ENCODE peak calls at places on chromosomes 4 and X, in seven cellular contexts. W, L, X, Q, F, R and G are unnamed samples. For H3K4me1, the result is how much of the 10 kb centered on the place peaks cover.

GRCh38 chrX:44872319-44872816 is 620 bp upstream of the KDM6A start:
- DNase-seq in W (peak), L (peak), X (no peak), Q (peak), F (no peak), R (no peak), G (peak)

GRCh38 chrX:7996414-7996813 is 69.2 kb upstream of the PNPLA4 start:
- DNase-seq in W (no peak), L (peak), X (no peak), Q (peak), F (peak), R (peak), G (peak)

GRCh38 chr4:73309211-73309610 is 50.6 kb upstream of the ANKRD17 start:
- DNase-seq in W (no peak), L (peak), X (no peak), Q (peak), F (peak), R (no peak), G (no peak)

GRCh38 chr4:188121530-188121929 is 12.1 kb upstream of the TRIML2 start:
- DNase-seq in W (no peak), L (no peak), X (no peak), Q (no peak), F (no peak), R (no peak), G (no peak)

GRCh38 chr4:131091896-131092295 is 1995.9 kb downstream of the C4orf33 start:
- DNase-seq in W (no peak), L (peak), X (peak), Q (peak), F (peak), R (peak), G (no peak)

GRCh38 chr4:176306837-176307590 is 12.8 kb upstream of the SPCS3 start:
- DNase-seq in W (no peak), L (no peak), X (no peak), Q (no peak), F (no peak), R (no peak), G (no peak)

GRCh38 chr4:120921456-120922389 is 803 bp downstream of the PRDM5 start:
- DNase-seq in W (peak), L (peak), X (no peak), Q (peak), F (peak), R (peak), G (peak)

GRCh38 chr4:14816592-14817273 is 185.5 kb upstream of the CPEB2 start:
- DNase-seq in W (no peak), L (no peak), X (no peak), Q (no peak), F (no peak), R (no peak), G (no peak)

GRCh38 chr4:106201373-106201772 is 114.6 kb downstream of the TBCK start:
- DNase-seq in W (no peak), L (peak), X (no peak), Q (peak), F (peak), R (peak), G (no peak)

GRCh38 chr4:166075599-166075998 is 202.6 kb downstream of the TLL1 start:
- DNase-seq in W (no peak), L (no peak), X (no peak), Q (peak), F (no peak), R (no peak), G (no peak)

GRCh38 chr4:165288226-165288625 is 39.2 kb upstream of the MSMO1 start:
- DNase-seq in W (no peak), L (no peak), X (no peak), Q (no peak), F (no peak), R (no peak), G (no peak)

GRCh38 chr4:8297691-8298485 is 28.3 kb downstream of the HTRA3 start:
- DNase-seq in W (peak), L (no peak), X (no peak), Q (no peak), F (no peak), R (no peak), G (no peak)

GRCh38 chrX:42021058-42021457 is 97.7 kb upstream of the CASK start:
- DNase-seq in W (no peak), L (no peak), X (no peak), Q (no peak), F (no peak), R (no peak), G (no peak)

GRCh38 chr4:177315767-177316490 is 6.3 kb downstream of the NEIL3 start:
- DNase-seq in W (no peak), L (peak), X (no peak), Q (no peak), F (peak), R (no peak), G (no peak)
- H3K4me3 ChIP-seq in W (no peak), L (peak), X (no peak), Q (no peak), F (peak), R (no peak), G (no peak)

DNA sequence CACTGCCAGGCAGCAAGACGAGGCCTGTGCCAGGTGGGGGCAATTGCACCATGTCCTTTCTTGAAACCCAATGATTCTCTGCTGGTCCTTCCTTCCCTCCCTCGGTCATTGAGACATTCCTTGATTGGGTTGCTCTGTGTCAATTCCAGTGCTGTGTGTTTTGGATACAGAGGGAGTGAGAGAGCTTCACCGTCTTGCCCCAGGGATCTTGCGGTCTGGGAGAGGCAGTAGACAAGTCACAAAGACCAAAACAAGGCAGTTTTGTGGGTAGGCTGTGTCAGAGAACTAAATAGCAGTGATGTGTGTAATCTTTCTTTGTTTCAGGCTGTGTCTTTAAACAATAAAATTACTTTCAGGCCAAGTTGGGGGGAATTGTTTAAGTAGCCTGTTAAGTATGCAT is 38.8 kb upstream of the TADA2B start:
- DNase-seq in W (no peak), L (peak), X (no peak), Q (no peak), F (no peak), R (no peak), G (no peak)
- H3K9ac ChIP-seq in W (no peak), L (no peak), X (no peak), Q (no peak), F (no peak), R (no peak), G (no peak)

DNA sequence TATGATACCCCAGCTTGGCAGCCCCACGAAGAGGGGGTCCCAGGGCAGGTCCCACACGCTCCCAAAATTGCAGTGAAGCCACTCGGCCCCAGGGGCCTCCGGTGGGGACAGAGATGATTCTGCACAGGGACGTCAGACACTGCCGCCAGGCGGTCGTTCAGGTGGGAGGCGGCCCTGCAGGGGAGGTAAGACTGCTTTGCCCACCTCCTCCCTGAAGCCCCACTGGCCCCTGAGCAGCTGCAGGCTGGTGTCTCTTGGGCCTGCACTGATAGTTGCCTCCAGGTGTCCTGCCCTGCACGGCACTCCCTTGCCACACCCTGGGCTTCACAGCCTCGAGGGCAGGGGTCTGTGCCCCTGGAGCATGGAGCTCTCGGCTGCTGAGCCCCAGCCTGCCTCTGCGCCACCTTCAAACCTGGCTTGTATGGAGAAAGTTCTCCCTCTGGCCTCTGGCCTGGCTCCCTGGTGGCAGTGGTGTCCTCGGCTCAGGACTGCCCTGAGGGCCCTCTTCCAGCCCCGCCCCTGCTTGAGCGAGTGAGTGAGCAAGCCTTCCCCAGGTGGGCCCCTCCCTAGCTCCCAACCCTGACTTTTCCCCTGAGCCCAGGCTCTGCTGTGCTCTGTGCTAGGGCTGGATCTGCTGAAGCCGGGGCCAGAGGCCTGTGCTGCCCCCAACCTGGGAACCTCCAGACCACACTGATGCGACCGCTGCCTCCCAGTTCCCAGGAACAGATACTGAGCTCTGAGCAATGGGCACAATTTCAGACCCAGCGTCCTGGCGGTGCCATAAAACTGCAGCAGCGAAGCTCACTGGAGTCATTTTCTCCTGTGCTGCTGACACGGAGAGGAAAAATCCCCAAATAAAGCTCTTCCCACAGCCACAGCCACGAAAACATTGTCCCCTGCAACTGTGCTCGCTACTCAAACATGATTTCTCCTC is 16.1 kb downstream of the ADRA2C start:
- DNase-seq in W (no peak), L (no peak), X (no peak), Q (no peak), F (no peak), R (no peak), G (no peak)
- H3K4me1 ChIP-seq in W (under half), L (under half), X (half or more), Q (under half), F (under half), R (under half), G (under half)

GRCh38 chr4:91092398-91092955 is 965.3 kb downstream of the CCSER1 start:
- DNase-seq in W (no peak), L (no peak), X (no peak), Q (peak), F (no peak), R (no peak), G (no peak)

GRCh38 chr4:91086008-91086407 is 958.8 kb downstream of the CCSER1 start:
- DNase-seq in W (no peak), L (no peak), X (no peak), Q (no peak), F (no peak), R (no peak), G (no peak)

GRCh38 chr4:91087743-91088142 is 960.5 kb downstream of the CCSER1 start:
- DNase-seq in W (no peak), L (no peak), X (no peak), Q (no peak), F (no peak), R (no peak), G (no peak)

DNA sequence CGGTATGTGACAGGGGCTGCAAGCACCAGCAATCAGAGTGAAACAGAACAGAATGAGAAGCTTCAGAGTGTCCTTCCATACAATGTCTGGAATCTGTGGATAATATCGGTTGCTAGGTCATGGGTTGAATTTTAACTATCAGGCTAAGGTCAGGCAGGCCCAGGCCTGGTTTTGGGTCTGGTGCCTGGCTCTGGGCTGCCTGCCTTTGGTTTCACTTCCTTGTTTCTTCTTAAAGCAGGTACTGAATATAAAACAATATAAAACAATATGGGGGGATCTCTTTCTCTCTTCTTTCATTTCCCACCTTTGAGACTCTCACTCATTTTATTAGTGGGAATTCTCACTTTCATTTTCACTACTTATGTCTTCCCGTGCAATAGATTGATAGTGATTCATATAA is 962.0 kb downstream of the CCSER1 start:
- DNase-seq in W (no peak), L (no peak), X (no peak), Q (no peak), F (no peak), R (no peak), G (no peak)
- H3K4me3 ChIP-seq in W (no peak), L (no peak), X (no peak), Q (no peak), F (no peak), R (no peak), G (no peak)

GRCh38 chr4:16083217-16084191 is at the start of gene PROM1:
- DNase-seq in W (peak), L (peak), X (peak), Q (no peak), F (no peak), R (no peak), G (peak)
- H3K9ac ChIP-seq in W (peak), L (no peak), X (peak), Q (no peak), F (no peak), R (no peak), G (peak)

GRCh38 chr4:139810710-139811109 is 145.1 kb downstream of the MGST2 start:
- DNase-seq in W (no peak), L (no peak), X (no peak), Q (no peak), F (no peak), R (no peak), G (no peak)
- H3K4me1 ChIP-seq in W (under half), L (under half), X (under half), Q (under half), F (under half), R (under half), G (under half)

GRCh38 chr4:792729-793108 is 33.2 kb downstream of the CPLX1 start:
- DNase-seq in W (no peak), L (no peak), X (no peak), Q (no peak), F (no peak), R (no peak), G (no peak)
- H3K4me3 ChIP-seq in W (no peak), L (no peak), X (no peak), Q (peak), F (no peak), R (no peak), G (no peak)